ENCODE peak calls at places on chromosome 15, in nine cellular contexts. I, B, Y, R, O, X, Z, D and M are unnamed samples.

GRCh38 chr15:96333194-96334016 is 2.9 kb downstream of the NR2F2 start:
- DNase-seq in O (no peak), Y (no peak), R (no peak), B (no peak), Z (no peak), I (no peak), D (no peak), X (no peak), M (no peak)

GRCh38 chr15:38252481-38253311 is at the start of gene SPRED1:
- DNase-seq in O (peak; percentile 15), Z (peak; percentile 33), Y (no peak), I (no peak), X (peak; percentile 39), R (peak; percentile 14), D (peak; percentile 62), B (peak; percentile 80), M (peak; percentile 11)

GRCh38 chr15:68768321-68768720 is 52.4 kb downstream of the ANP32A start:
- DNase-seq in I (no peak), B (no peak), O (no peak), X (no peak), Y (no peak), D (no peak), Z (no peak), R (no peak), M (no peak)

GRCh38 chr15:55588070-55588817 is at the start of gene PYGO1:
- DNase-seq in X (peak; percentile 36), R (peak; percentile 17), B (no peak), O (peak; percentile 28), I (peak; percentile 24), Y (peak; percentile 31), Z (no peak), D (peak; percentile 40), M (peak; percentile 4)

GRCh38 chr15:51460796-51461195 is 119.3 kb downstream of the GLDN start:
- DNase-seq in R (no peak), D (no peak), B (no peak), X (no peak), I (no peak), Z (no peak), O (no peak), Y (no peak), M (no peak)

GRCh38 chr15:32670624-32671022 is 29.1 kb downstream of the SCG5 start:
- DNase-seq in Z (no peak), R (no peak), X (no peak), B (no peak), I (no peak), D (no peak), O (no peak), Y (no peak), M (no peak)

GRCh38 chr15:50238263-50238662 is 27.3 kb downstream of the HDC start:
- DNase-seq in X (no peak), O (no peak), R (no peak), B (no peak), Z (no peak), I (no peak), D (no peak), Y (no peak), M (no peak)

GRCh38 chr15:80309769-80310384 is 57.9 kb upstream of the CTXND1 start:
- DNase-seq in Z (peak; percentile 9), Y (no peak), D (peak; percentile 57), I (no peak), O (no peak), R (no peak), B (no peak), X (peak; percentile 35), M (no peak)

GRCh38 chr15:49712846-49713450 is 92.1 kb downstream of the DTWD1 start:
- DNase-seq in Z (no peak), B (no peak), I (no peak), Y (no peak), O (no peak), X (no peak), R (no peak), D (no peak), M (no peak)

GRCh38 chr15:59892995-59893394 is 111.1 kb upstream of the FOXB1 start:
- DNase-seq in Y (no peak), B (no peak), D (no peak), Z (no peak), X (no peak), R (no peak), O (no peak), I (no peak), M (no peak)

GRCh38 chr15:74725241-74725774 is at the start of gene CYP1A1:
- DNase-seq in D (no peak), Z (no peak), Y (peak; percentile 30), R (no peak), I (no peak), B (no peak), X (no peak), O (peak; percentile 29), M (peak; percentile 10)